ENCODE peak calls at places on chromosome 6, in five cellular contexts. Q is astrocyte of the spinal cord, V is heart left ventricle, Y is GM06990, K is fibroblast of the aortic adventitia. B is an unnamed sample.

GRCh38 chr6:13490402-13490801 is 3.0 kb upstream of the GFOD1 start:
- DNase-seq in Q (no peak), K (no peak), Y (no peak), V (no peak), B (no peak)

GRCh38 chr6:6592836-6593235 is 4.3 kb downstream of the LY86 start:
- DNase-seq in V (no peak), Q (no peak), K (no peak), Y (no peak), B (no peak)

GRCh38 chr6:145814035-145814500 is 527 bp downstream of the FBXO30 start:
- DNase-seq in V (peak), K (no peak), Y (no peak), Q (peak), B (peak)

GRCh38 chr6:69584536-69584912 is 212.3 kb downstream of the LMBRD1 start:
- DNase-seq in K (no peak), Q (no peak), V (no peak), Y (no peak), B (no peak)

GRCh38 chr6:73942581-73942980 is 246.6 kb downstream of the CD109 start:
- DNase-seq in Q (no peak), K (peak), V (no peak), Y (no peak), B (peak)

GRCh38 chr6:109441069-109441816 is 719 bp downstream of the SMPD2 start:
- DNase-seq in K (peak), Q (peak), Y (no peak), V (peak), B (peak)

GRCh38 chr6:11738681-11739375 is 39.8 kb downstream of the ADTRP start:
- DNase-seq in K (no peak), Y (no peak), Q (no peak), V (no peak), B (no peak)

GRCh38 chr6:168179133-168179532 is 100.1 kb upstream of the FRMD1 start:
- DNase-seq in Y (no peak), V (no peak), Q (no peak), K (no peak), B (no peak)

GRCh38 chr6:95847061-95847460 is 168.7 kb upstream of the FUT9 start:
- DNase-seq in V (no peak), K (no peak), Q (no peak), Y (no peak), B (no peak)

GRCh38 chr6:116221931-116222330 is 31.9 kb downstream of the TSPYL4 start:
- DNase-seq in K (no peak), Q (no peak), Y (no peak), V (no peak), B (no peak)

GRCh38 chr6:64010010-64010409 is 374.4 kb downstream of the PHF3 start:
- DNase-seq in K (no peak), Q (no peak), V (no peak), Y (no peak), B (no peak)

GRCh38 chr6:166433096-166433495 is 50.4 kb upstream of the MPC1 start:
- DNase-seq in Q (no peak), V (no peak), K (no peak), Y (no peak), B (no peak)

GRCh38 chr6:13924949-13925881 is at the start of gene RNF182:
- DNase-seq in K (no peak), Y (no peak), V (no peak), Q (no peak), B (peak)

GRCh38 chr6:134678436-134678889 is 271.4 kb downstream of the ALDH8A1 start:
- DNase-seq in Q (peak), V (no peak), Y (no peak), K (peak), B (peak)

GRCh38 chr6:4093288-4093687 is 14.4 kb upstream of the FAM217A start:
- DNase-seq in Q (no peak), V (no peak), Y (no peak), K (no peak), B (no peak)

GRCh38 chr6:15907914-15908518 is 220.9 kb upstream of the MYLIP start:
- DNase-seq in V (no peak), Y (no peak), K (no peak), Q (no peak), B (no peak)

GRCh38 chr6:474454-475185 is 83.1 kb downstream of the IRF4 start:
- DNase-seq in Y (peak), V (no peak), K (no peak), Q (no peak), B (no peak)

GRCh38 chr6:104638841-104639290 is 220.9 kb downstream of the HACE1 start:
- DNase-seq in V (no peak), K (peak), Q (no peak), Y (no peak), B (peak)

GRCh38 chr6:142842423-142843261 is 102.3 kb downstream of the HIVEP2 start:
- DNase-seq in V (no peak), K (peak), Y (peak), Q (peak), B (peak)

GRCh38 chr6:34205466-34205865 is 31.2 kb upstream of the HMGA1 start:
- DNase-seq in Q (no peak), K (no peak), Y (no peak), V (no peak), B (no peak)

GRCh38 chr6:17280552-17281090 is 540 bp upstream of the RBM24 start:
- DNase-seq in Q (peak), K (no peak), Y (no peak), V (peak), B (no peak)

GRCh38 chr6:128370072-128370471 is 150.3 kb downstream of the PTPRK start:
- DNase-seq in Y (no peak), K (peak), V (no peak), Q (peak), B (peak)

GRCh38 chr6:33872761-33873160 is 69.0 kb upstream of the MLN start:
- DNase-seq in Q (no peak), Y (no peak), V (peak), K (no peak), B (no peak)

GRCh38 chr6:18343741-18344140 is 43.4 kb upstream of the RNF144B start:
- DNase-seq in V (no peak), Y (no peak), Q (peak), K (peak), B (peak)

GRCh38 chr6:47859132-47859531 is 77.3 kb downstream of the OPN5 start:
- DNase-seq in Y (no peak), Q (no peak), V (no peak), K (no peak), B (no peak)
- TF ChIP-seq CTCF in Y (no peak), Q (no peak), V (no peak), K (no peak), B (no peak)

DNA sequence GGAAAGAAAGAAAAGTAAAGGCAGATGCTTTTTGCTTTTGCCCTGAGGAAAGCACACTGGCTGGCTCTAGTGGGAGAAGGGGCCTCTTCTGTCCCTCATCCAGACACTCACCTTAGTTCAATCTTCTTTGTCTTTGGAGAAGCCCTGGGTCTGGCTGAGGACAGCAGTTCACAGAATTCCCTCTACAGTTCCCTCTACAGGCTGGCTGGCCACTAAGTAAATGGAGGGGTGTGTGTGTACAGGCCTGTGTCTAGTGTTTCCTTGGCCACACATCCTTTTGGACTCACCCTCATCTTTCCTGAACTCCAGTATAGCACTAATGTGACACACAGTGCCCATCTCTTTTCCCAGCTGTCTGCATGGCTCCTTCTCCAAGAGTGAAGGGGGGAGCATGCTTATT is 26.0 kb upstream of the CLVS2 start:
- DNase-seq in V (no peak), K (no peak), Q (no peak), Y (no peak), B (no peak)
- TF ChIP-seq CTCF in V (no peak), K (no peak), Q (no peak), Y (no peak), B (no peak)

DNA sequence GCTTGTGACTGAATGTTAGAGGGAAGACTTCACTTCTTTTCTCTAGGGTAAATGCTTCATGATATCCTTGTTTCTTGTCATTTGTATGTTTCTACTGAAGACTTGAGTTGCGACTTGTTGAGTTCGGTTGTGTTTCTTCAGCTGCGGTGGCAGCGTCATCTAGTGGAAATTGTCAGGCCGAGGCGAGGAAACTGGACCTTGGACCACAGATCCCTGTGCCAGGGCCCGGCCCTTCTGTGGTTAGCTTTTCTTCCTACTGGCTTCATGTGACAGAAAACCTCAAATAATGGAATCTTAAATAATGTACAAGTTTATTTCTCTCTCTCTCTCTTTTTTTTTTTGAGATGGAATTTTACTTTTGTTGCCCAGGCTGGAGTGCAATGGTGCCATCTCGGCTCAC is 12.4 kb downstream of the MTHFD1L start:
- DNase-seq in Y (no peak), V (no peak), Q (no peak), K (no peak), B (no peak)
- TF ChIP-seq CTCF in Y (no peak), V (no peak), Q (no peak), K (no peak), B (no peak)

GRCh38 chr6:91167846-91168245 is 581.0 kb upstream of the MAP3K7 start:
- DNase-seq in Q (no peak), V (no peak), K (no peak), Y (no peak), B (peak)
- TF ChIP-seq CTCF in Q (peak), V (no peak), K (no peak), Y (no peak), B (peak)

GRCh38 chr6:136051140-136051775 is 198.9 kb downstream of the MTFR2 start:
- DNase-seq in Y (no peak), K (peak), V (no peak), Q (peak), B (no peak)

GRCh38 chr6:136052046-136052445 is 198.1 kb downstream of the MTFR2 start:
- DNase-seq in K (no peak), Y (no peak), V (no peak), Q (no peak), B (no peak)

GRCh38 chr6:136050475-136050874 is 199.0 kb downstream of the PDE7B start:
- DNase-seq in Q (no peak), K (no peak), V (no peak), Y (no peak), B (no peak)
- TF ChIP-seq CTCF in Q (no peak), K (no peak), V (no peak), Y (no peak), B (no peak)

GRCh38 chr6:163181666-163182180 is 232.8 kb upstream of the QKI start:
- DNase-seq in Q (no peak), Y (no peak), K (no peak), V (no peak), B (no peak)

GRCh38 chr6:163179721-163180120 is 234.8 kb upstream of the QKI start:
- DNase-seq in Q (no peak), Y (no peak), V (no peak), K (no peak), B (no peak)

GRCh38 chr6:163182696-163183095 is 231.8 kb upstream of the QKI start:
- DNase-seq in K (no peak), V (no peak), Y (no peak), Q (no peak), B (no peak)

GRCh38 chr6:163179061-163179460 is 235.5 kb upstream of the QKI start:
- DNase-seq in K (peak), V (no peak), Y (no peak), Q (no peak), B (no peak)

DNA sequence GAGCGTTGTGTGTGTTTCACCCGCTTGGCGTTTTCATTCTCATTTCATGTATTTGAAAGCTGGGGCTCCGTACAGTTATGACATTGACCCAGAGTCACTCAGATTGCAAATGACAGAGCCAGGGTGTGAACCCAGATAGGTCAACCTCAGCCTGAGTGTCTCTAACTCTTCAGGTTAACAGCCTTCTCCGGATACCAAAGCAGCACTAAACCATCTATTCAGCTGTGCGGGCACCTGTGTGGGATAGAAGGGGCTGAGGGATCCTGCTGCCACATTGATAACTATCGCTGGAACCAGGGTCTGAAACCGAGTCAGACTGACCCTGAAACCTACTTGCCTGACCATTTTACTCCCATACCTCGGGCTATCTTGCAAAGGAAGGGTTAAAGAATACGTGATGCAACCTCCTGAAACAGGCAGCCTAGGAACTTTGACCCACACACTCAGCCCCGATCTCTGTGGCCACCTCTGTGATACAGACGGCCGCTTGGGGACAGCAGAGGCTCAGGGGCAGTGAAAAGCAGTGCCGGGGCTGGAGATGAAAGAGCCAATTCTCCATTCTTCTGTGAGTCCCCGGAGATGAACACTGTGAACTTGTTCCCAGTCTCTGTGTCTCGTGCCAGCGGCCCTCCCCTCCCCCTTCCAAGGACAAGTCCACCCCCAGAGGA is 233.5 kb upstream of the QKI start:
- DNase-seq in Q (peak), Y (no peak), V (peak), K (peak), B (peak)
- TF ChIP-seq CTCF in Q (peak), Y (peak), V (peak), K (peak), B (peak)

GRCh38 chr6:56570434-56571359 is 72.0 kb downstream of the DST start:
- DNase-seq in Y (no peak), V (no peak), K (peak), Q (peak), B (peak)
- TF ChIP-seq CTCF in Y (peak), V (peak), K (peak), Q (peak), B (peak)